ENCODE peak calls at places on chromosomes 6 and 20, in seven cellular contexts. D is tibial artery, C is H9, M is endothelial cell, V is IMR-90, S is A549, P is astrocyte of the spinal cord. G is an unnamed sample.

GRCh38 chr6:15913573-15913972 is 215.3 kb upstream of the MYLIP start:
- DNase-seq in D (no peak), C (no peak), M (no peak), V (no peak), S (no peak), P (no peak), G (no peak)

GRCh38 chr6:37653933-37654565 is 43.6 kb downstream of the MDGA1 start:
- DNase-seq in D (no peak), C (peak; percentile 67), M (peak; percentile 30), V (peak; percentile 34), S (peak; percentile 67), P (peak; percentile 39), G (peak; percentile 71)

GRCh38 chr20:47543006-47543431 is 41.3 kb downstream of the NCOA3 start:
- DNase-seq in D (no peak), C (no peak), M (no peak), V (peak; percentile 43), S (no peak), P (peak; percentile 22), G (no peak)

GRCh38 chr20:33015114-33015491 is 7.6 kb downstream of the BPIFB2 start:
- DNase-seq in D (no peak), C (no peak), M (no peak), V (no peak), S (no peak), P (no peak), G (no peak)

GRCh38 chr6:111775145-111775936 is 97.9 kb downstream of the FYN start:
- DNase-seq in D (no peak), C (no peak), M (no peak), V (no peak), S (no peak), P (peak; percentile 42), G (no peak)

GRCh38 chr6:103367212-103367611 is 1492.5 kb downstream of the HACE1 start:
- DNase-seq in D (no peak), C (no peak), M (no peak), V (no peak), S (no peak), P (no peak), G (no peak)

GRCh38 chr20:35306931-35307517 is 14.8 kb upstream of the FAM83C start:
- DNase-seq in D (no peak), C (peak; percentile 82), M (peak; percentile 74), V (peak; percentile 84), S (peak; percentile 84), P (peak; percentile 76), G (peak; percentile 76)

GRCh38 chr6:17297261-17298080 is 16.3 kb downstream of the RBM24 start:
- DNase-seq in D (no peak), C (no peak), M (no peak), V (peak; percentile 31), S (no peak), P (peak; percentile 25), G (no peak)

GRCh38 chr6:33211136-33211535 is 2.8 kb downstream of the RING1 start:
- DNase-seq in D (no peak), C (no peak), M (no peak), V (no peak), S (no peak), P (no peak), G (no peak)

GRCh38 chr20:54103067-54103761 is 32.8 kb upstream of the BCAS1 start:
- DNase-seq in D (peak; percentile 49), C (peak; percentile 81), M (peak; percentile 88), V (peak; percentile 64), S (peak; percentile 90), P (peak; percentile 65), G (peak; percentile 92)

GRCh38 chr6:2857580-2858337 is 16.1 kb upstream of the SERPINB1 start:
- DNase-seq in D (no peak), C (no peak), M (peak; percentile 31), V (peak; percentile 64), S (peak; percentile 83), P (peak; percentile 83), G (no peak)

GRCh38 chr6:70706491-70707123 is 38.9 kb downstream of the SMAP1 start:
- DNase-seq in D (no peak), C (no peak), M (peak; percentile 17), V (peak; percentile 58), S (peak; percentile 41), P (peak; percentile 60), G (no peak)

GRCh38 chr6:111605100-111605748 is 454 bp downstream of the TRAF3IP2 start:
- DNase-seq in D (peak; percentile 81), C (peak; percentile 72), M (peak; percentile 38), V (peak; percentile 86), S (peak; percentile 29), P (peak; percentile 88), G (no peak)

GRCh38 chr20:58033026-58033536 is 195.4 kb downstream of the ANKRD60 start:
- DNase-seq in D (no peak), C (no peak), M (no peak), V (no peak), S (no peak), P (no peak), G (no peak)

GRCh38 chr20:11726021-11726420 is 191.7 kb upstream of the BTBD3 start:
- DNase-seq in D (no peak), C (no peak), M (no peak), V (no peak), S (no peak), P (no peak), G (no peak)

GRCh38 chr20:38893485-38894090 is 32.6 kb upstream of the FAM83D start:
- DNase-seq in D (peak; percentile 51), C (peak; percentile 88), M (peak; percentile 81), V (peak; percentile 18), S (peak; percentile 63), P (peak; percentile 31), G (peak; percentile 89)

GRCh38 chr6:135535989-135536414 is 38.5 kb upstream of the AHI1 start:
- DNase-seq in D (no peak), C (no peak), M (peak; percentile 15), V (peak; percentile 98), S (peak; percentile 63), P (peak; percentile 92), G (no peak)

GRCh38 chr6:40722081-40722480 is 134.9 kb upstream of the LRFN2 start:
- DNase-seq in D (no peak), C (no peak), M (no peak), V (no peak), S (no peak), P (peak; percentile 7), G (no peak)

GRCh38 chr6:168640181-168640580 is 199.2 kb downstream of the SMOC2 start:
- DNase-seq in D (no peak), C (no peak), M (no peak), V (no peak), S (no peak), P (no peak), G (no peak)

DNA sequence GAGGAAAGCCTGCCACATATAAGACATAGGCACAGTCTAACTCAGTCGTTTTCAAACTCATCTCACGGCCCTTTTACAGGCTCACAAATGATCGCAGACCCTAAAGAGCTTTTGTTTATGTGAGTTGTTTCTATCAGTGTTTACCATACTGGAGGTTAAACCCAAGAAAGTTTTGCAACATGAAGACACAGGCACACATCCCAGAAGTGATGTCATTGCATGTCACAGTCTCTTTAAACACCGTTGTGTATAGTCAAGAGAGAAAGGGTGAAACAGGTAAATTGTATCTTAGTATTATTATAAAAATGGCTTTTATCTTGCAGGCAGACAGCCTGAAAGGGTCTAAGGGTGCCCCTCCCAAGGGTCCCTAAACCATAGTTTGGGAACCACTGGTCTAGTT is 96.7 kb downstream of the BACH2 start:
- DNase-seq in D (no peak), C (no peak), M (no peak), V (peak; percentile 79), S (no peak), P (no peak), G (no peak)
- TF ChIP-seq CTCF in D (no peak), C (no peak), M (no peak), V (no peak), S (no peak), P (no peak), G (no peak)

DNA sequence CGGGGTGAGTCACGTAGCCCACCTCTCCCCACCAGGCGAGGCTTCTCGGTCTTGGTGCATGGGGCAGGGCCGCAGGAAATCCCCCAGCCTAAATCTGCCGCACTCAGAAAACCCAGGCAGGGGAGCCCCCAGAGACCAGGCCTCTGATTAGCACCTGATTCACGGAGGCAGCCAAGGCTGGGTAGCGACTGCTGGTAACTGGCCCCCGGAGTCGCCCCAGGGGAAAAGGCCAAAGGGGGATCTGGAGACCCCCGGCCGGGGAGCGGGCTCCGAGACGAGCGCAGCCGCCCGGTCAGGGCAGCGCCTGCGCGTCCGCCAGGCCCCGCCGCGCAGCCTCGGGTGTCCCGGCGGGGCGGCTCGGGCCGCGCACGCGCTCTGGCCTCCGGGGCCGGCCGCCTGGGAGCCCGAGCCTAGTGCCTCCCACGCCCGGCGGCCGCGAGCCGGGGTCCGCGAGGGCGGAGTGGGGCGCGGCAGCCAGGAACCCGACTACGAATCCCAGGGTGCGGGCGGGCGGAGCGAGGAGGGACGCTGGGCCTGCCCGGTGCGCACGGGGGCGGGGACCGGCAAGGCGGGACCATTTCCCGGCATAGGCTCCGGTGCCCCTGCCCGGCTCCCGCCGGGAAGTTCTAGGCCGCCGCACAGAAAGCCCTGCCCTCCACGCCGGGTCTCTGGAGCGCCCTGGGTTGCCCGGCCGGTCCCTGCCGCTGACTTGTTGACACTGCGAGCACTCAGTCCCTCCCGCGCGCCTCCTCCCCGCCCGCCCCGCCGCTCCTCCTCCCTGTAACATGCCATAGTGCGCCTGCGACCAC is at the start of gene DUSP22:
- DNase-seq in D (peak; percentile 88), C (peak; percentile 82), M (peak; percentile 84), V (peak; percentile 77), S (peak; percentile 78), P (peak; percentile 87), G (peak; percentile 87)
- TF ChIP-seq CTCF in D (peak; percentile 10), C (no peak), M (no peak), V (no peak), S (no peak), P (no peak), G (no peak)

DNA sequence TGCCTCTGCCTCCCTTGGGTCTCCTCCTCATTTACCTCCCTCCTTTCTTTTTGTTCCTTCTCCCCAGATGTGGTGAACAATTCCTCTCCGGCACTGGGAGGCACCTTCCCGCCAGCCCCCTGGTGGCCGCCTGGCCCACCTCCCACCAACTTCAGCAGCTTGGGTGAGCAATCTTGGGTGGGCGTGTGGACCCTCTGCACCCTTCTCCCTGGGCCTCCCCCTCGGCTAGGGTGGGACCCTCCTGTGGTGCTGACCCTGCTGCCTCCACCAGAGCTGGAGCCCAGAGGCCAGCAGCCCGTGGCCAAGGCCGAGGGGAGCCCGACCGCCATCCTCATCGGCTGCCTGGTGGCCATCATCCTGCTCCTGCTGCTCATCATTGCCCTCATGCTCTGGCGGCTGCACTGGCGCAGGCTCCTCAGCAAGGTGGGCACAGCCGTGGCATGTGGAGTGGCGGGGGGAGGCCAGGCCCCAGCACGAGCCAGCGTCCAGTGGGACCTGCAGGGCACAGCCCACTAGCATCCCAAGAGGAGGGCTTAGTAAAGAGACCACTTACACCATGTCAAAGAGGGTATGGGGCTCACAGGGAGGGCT is 8.8 kb downstream of the DDR1 start:
- DNase-seq in D (no peak), C (no peak), M (no peak), V (no peak), S (no peak), P (no peak), G (no peak)
- TF ChIP-seq CTCF in D (no peak), C (peak; percentile 70), M (no peak), V (peak; percentile 10), S (no peak), P (peak; percentile 28), G (peak; percentile 35)

GRCh38 chr6:158565482-158566040 is 5.7 kb downstream of the TMEM181 start:
- DNase-seq in D (no peak), C (no peak), M (no peak), V (no peak), S (no peak), P (no peak), G (no peak)
- TF ChIP-seq CTCF in D (no peak), C (peak; percentile 57), M (no peak), V (peak; percentile 4), S (no peak), P (peak; percentile 15), G (no peak)

GRCh38 chr6:63441266-63441956 is 121.6 kb upstream of the LGSN start:
- DNase-seq in D (no peak), C (peak; percentile 62), M (no peak), V (no peak), S (peak; percentile 86), P (no peak), G (no peak)
- TF ChIP-seq CTCF in D (no peak), C (peak; percentile 16), M (no peak), V (no peak), S (peak; percentile 40), P (no peak), G (no peak)

G was measured in glutamatergic neuron.